ENCODE peak calls at places on chromosome 6, in eight cellular contexts. P is aorta; C is ascending aorta; R is A549; S is PC-3; L is CD4-positive, alpha-beta memory T cell; K is psoas muscle; I is Panc1. V is an unnamed sample. For H3K9me3, the result is how much of the 10 kb centered on the place peaks cover.

GRCh38 chr6:35136185-35136584 is 5.0 kb downstream of the TCP11 start:
- DNase-seq in R (no peak), P (no peak), S (no peak), K (no peak), C (no peak), I (no peak), L (no peak), V (no peak)

GRCh38 chr6:56862415-56863175 is 92.3 kb upstream of the BEND6 start:
- DNase-seq in P (no peak), S (no peak), I (no peak), K (no peak), R (no peak), C (no peak), L (no peak), V (no peak)

GRCh38 chr6:38316099-38316868 is 323.4 kb downstream of the BTBD9 start:
- DNase-seq in I (no peak), K (no peak), R (no peak), L (no peak), S (peak), C (no peak), P (no peak), V (no peak)

GRCh38 chr6:102619585-102619984 is 1226.1 kb downstream of the GRIK2 start:
- DNase-seq in K (no peak), C (no peak), R (no peak), S (peak), L (no peak), P (no peak), I (no peak), V (no peak)

GRCh38 chr6:48109902-48110301 is 1.1 kb downstream of the PTCHD4 start:
- DNase-seq in K (no peak), L (no peak), S (peak), R (no peak), C (no peak), P (no peak), I (no peak), V (no peak)

GRCh38 chr6:30450908-30451818 is 38.1 kb upstream of the HLA-E start:
- DNase-seq in C (no peak), P (peak), R (no peak), K (peak), S (no peak), I (no peak), L (peak), V (peak)

GRCh38 chr6:129853996-129854711 is 7.0 kb downstream of the TMEM244 start:
- DNase-seq in R (no peak), K (no peak), P (no peak), S (peak), I (no peak), L (no peak), C (no peak), V (peak)

GRCh38 chr6:128672023-128672422 is 151.6 kb upstream of the PTPRK start:
- DNase-seq in L (no peak), C (no peak), S (no peak), I (no peak), P (no peak), K (no peak), R (no peak), V (no peak)

GRCh38 chr6:158198461-158198860 is 30.3 kb downstream of the GTF2H5 start:
- DNase-seq in K (no peak), R (no peak), L (no peak), S (no peak), C (no peak), I (no peak), P (no peak), V (no peak)

GRCh38 chr6:52547647-52548352 is 29.1 kb downstream of the TRAM2 start:
- DNase-seq in C (no peak), S (peak), R (no peak), I (no peak), P (peak), L (no peak), K (no peak), V (peak)

GRCh38 chr6:90401933-90402830 is 105.5 kb upstream of the BACH2 start:
- DNase-seq in P (no peak), S (no peak), L (peak), C (no peak), R (no peak), I (no peak), K (no peak), V (no peak)

GRCh38 chr6:35025241-35026188 is 115.6 kb downstream of the TCP11 start:
- DNase-seq in C (no peak), P (no peak), S (peak), R (no peak), I (no peak), L (no peak), K (no peak), V (no peak)

DNA sequence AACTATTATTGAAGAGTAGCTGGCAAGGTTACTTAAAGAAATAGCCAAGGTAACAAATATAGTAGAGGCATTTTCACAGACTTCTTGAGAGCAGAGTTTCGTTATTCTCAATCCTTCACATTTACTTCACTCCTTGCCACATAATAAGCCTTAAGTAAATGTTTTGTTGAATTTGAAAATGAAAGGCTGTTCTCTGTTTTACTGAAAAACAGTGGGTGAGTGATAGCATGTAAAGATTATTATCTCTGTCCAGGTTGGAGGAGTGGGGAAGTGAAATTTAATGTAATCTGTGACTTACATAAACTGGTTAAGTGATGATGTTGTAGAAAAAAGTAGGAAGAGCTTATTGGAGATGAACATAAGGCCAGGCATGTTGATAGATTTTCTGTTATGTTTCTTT is 54.9 kb downstream of the QKI start:
- DNase-seq in L (no peak), R (no peak), I (no peak), K (no peak), S (no peak), C (no peak), P (no peak), V (no peak)
- H3K9me3 ChIP-seq in L (under half), R (under half), I (under half), K (under half), S (under half), C (under half), P (under half), V (under half)

DNA sequence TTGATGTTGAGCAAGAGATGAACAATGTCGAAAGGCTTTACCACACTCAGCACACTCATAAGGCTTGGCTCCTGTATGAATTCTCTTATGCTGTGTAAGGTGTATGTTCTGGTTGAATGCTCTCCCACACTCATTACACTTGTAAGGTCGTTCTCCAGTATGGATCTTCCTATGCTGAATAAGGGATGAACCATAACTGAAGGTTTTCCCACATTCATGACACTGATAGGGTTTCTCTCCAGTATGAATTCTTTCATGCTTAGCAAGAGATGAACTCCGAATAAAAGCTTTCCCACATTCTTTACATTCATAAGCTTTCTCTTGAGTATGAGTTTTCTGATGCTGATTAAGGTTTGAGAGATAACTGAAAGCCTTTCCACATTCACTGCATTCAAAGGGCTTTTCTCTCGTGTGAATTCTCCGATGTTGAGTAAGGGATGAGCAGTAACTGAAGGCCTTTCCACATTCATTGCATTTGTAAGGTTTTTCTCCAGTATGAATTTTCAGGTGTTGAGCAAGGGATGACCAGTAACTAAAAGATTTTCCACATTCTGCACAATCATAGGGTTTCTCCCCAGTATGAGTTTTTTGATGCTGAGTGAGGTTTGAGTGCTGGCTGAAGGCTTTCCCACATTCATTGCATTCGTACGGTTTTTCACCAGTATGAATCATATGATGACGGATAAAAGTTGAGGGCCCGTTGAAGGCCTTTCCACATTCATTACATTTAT is 21.1 kb downstream of the ZNF184 start:
- DNase-seq in C (no peak), I (no peak), K (no peak), L (no peak), S (no peak), P (no peak), R (no peak), V (no peak)
- H3K9me3 ChIP-seq in C (half or more), I (half or more), K (half or more), L (under half), S (half or more), P (under half), R (half or more), V (half or more)

DNA sequence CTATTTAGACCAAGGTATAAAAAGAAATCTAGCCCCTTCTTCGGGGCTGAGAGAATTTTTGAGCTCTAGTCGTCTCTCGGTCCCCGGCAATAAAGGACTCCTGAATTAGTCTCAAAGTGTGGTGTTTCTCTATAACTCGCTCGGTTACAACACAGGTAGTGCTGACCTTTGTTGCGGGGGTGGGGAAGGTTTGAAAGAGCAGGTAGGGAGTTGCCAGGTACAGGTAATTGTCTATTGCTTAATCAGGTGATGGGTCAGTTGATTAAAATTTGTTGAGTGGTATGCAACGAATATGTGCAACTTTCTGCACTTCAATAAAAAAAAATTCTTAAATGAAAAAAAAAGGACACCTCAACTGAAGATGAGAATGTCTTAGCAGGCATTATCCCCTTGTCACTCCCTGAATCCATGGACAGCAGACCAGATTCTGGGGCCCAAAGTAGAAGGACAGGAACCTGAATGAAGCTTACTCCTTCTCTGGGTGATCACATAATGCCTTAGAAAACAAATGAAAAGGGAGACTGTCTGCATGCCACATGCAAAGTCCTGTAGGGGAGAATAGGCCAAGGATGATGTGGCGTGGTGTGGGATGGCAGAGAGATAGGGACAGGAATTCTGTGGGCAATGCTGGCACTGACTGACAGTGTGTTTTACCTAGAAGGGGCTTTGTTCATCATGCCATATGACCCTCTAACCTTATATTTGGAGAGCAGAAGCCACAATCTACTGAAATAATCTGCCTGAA is 157.6 kb upstream of the OLIG3 start:
- DNase-seq in L (no peak), R (no peak), P (no peak), S (no peak), C (no peak), K (no peak), I (no peak), V (no peak)
- H3K9me3 ChIP-seq in L (under half), R (under half), P (under half), S (under half), C (under half), K (under half), I (under half), V (under half)

GRCh38 chr6:164663634-164664033 is 645.8 kb downstream of the C6orf118 start:
- DNase-seq in R (no peak), K (no peak), I (no peak), C (no peak), L (no peak), S (no peak), P (no peak), V (no peak)
- H3K9me3 ChIP-seq in R (under half), K (under half), I (under half), C (under half), L (under half), S (under half), P (under half), V (under half)

GRCh38 chr6:333379-334002 is 41.2 kb downstream of the DUSP22 start:
- DNase-seq in S (no peak), P (peak), K (peak), I (no peak), L (no peak), C (no peak), R (no peak), V (no peak)
- H3K9me3 ChIP-seq in S (under half), P (under half), K (under half), I (under half), L (under half), C (under half), R (under half), V (under half)

GRCh38 chr6:153613719-153614455 is 425.2 kb upstream of the OPRM1 start:
- DNase-seq in P (no peak), C (no peak), R (no peak), K (no peak), I (no peak), L (no peak), S (no peak), V (no peak)
- H3K9me3 ChIP-seq in P (under half), C (under half), R (under half), K (under half), I (under half), L (under half), S (under half), V (under half)

DNA sequence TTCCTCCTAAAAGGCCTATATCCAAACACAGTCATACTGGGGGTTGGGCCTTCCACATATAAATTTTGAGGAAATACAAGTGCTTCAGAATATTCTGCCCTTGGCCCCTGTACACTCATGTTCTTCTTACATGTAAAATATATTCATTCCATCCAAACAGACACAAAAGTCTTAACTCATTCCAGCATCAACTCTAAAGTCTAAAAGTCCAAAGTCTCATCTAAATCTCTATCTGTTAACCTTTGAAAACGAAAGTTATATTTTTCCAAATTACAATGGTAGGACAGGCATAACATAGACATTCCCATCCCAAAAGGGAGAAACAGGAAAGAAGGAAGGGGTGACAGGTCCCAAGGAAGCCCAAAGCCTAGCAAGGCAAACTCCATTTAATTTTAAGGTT is 215.4 kb upstream of the THBS2 start:
- DNase-seq in R (no peak), K (no peak), S (no peak), I (no peak), P (no peak), C (no peak), L (no peak), V (no peak)
- H3K9me3 ChIP-seq in R (under half), K (under half), S (under half), I (under half), P (under half), C (under half), L (under half), V (under half)

V was measured in MG63.